ENCODE peak calls at places on chromosome 14, in six cellular contexts. T is H1, R is HCT116, I is A549, N is tibial nerve, Q is body of pancreas. F is an unnamed sample.

GRCh38 chr14:62661818-62662217 is 383.4 kb downstream of the KCNH5 start:
- DNase-seq in T (no peak), R (no peak), Q (no peak), N (no peak), I (no peak), F (no peak)

GRCh38 chr14:51969852-51970251 is 19.5 kb upstream of the RTRAF start:
- DNase-seq in T (no peak), R (no peak), Q (no peak), I (no peak), N (no peak), F (no peak)

GRCh38 chr14:94665121-94665520 is 52.9 kb downstream of the SERPINA3 start:
- DNase-seq in R (no peak), N (no peak), T (no peak), I (peak; percentile 10), Q (no peak), F (no peak)

GRCh38 chr14:33949051-33950037 is 1.5 kb downstream of the EGLN3 start:
- DNase-seq in Q (no peak), N (no peak), R (no peak), T (no peak), I (no peak), F (no peak)

GRCh38 chr14:69505338-69506240 is 21.1 kb downstream of the PLEKHD1 start:
- DNase-seq in Q (no peak), I (no peak), T (no peak), R (peak; percentile 43), N (no peak), F (no peak)

GRCh38 chr14:93533864-93534263 is 103.1 kb downstream of the UNC79 start:
- DNase-seq in T (no peak), Q (no peak), N (no peak), I (no peak), R (no peak), F (no peak)

GRCh38 chr14:77641534-77642341 is 25.3 kb upstream of the SPTLC2 start:
- DNase-seq in Q (peak; percentile 68), N (peak; percentile 68), R (no peak), T (no peak), I (peak; percentile 27), F (peak; percentile 85)

GRCh38 chr14:78509516-78509915 is 339.3 kb downstream of the NRXN3 start:
- DNase-seq in Q (no peak), I (no peak), R (no peak), N (no peak), T (no peak), F (no peak)

GRCh38 chr14:99605299-99605961 is 1.4 kb upstream of the CCDC85C start:
- DNase-seq in T (no peak), I (peak; percentile 51), N (no peak), R (peak; percentile 29), Q (peak; percentile 75), F (peak; percentile 60)

GRCh38 chr14:53953828-53954550 is 2.6 kb downstream of the BMP4 start:
- DNase-seq in N (no peak), I (peak; percentile 32), Q (peak; percentile 44), T (no peak), R (no peak), F (peak; percentile 43)

GRCh38 chr14:85766295-85766694 is 236.4 kb downstream of the FLRT2 start:
- DNase-seq in Q (no peak), R (no peak), N (no peak), T (no peak), I (no peak), F (no peak)

GRCh38 chr14:73233564-73233963 is 3.7 kb upstream of the PAPLN start:
- DNase-seq in I (no peak), Q (no peak), T (no peak), N (no peak), R (no peak), F (no peak)

GRCh38 chr14:93941293-93941910 is 14.3 kb downstream of the FAM181A start:
- DNase-seq in R (no peak), I (no peak), N (no peak), Q (peak; percentile 88), T (no peak), F (peak; percentile 4)

GRCh38 chr14:23237772-23238594 is at the start of gene RNF212B:
- DNase-seq in I (peak; percentile 79), Q (peak; percentile 100), N (peak; percentile 76), T (peak; percentile 64), R (peak; percentile 44), F (peak; percentile 82)

GRCh38 chr14:22824711-22825359 is 4.9 kb upstream of the MRPL52 start:
- DNase-seq in Q (no peak), I (peak; percentile 81), R (peak; percentile 53), N (no peak), T (no peak), F (no peak)

GRCh38 chr14:91893659-91894058 is 26.3 kb upstream of the TC2N start:
- DNase-seq in N (no peak), R (no peak), Q (no peak), I (no peak), T (no peak), F (no peak)

GRCh38 chr14:99951085-99951484 is 114.1 kb upstream of the EVL start:
- DNase-seq in Q (no peak), I (no peak), R (no peak), N (no peak), T (no peak), F (no peak)

GRCh38 chr14:103733651-103734050 is 18.0 kb downstream of the ZFYVE21 start:
- DNase-seq in R (no peak), N (no peak), T (no peak), I (no peak), Q (no peak), F (no peak)

GRCh38 chr14:92430686-92431085 is 82.9 kb upstream of the RIN3 start:
- DNase-seq in R (no peak), I (no peak), Q (no peak), N (no peak), T (no peak), F (no peak)

GRCh38 chr14:98070521-98070920 is 1201.5 kb downstream of the BCL11B start:
- DNase-seq in R (no peak), T (no peak), Q (no peak), I (no peak), N (no peak), F (no peak)

GRCh38 chr14:94009767-94010166 is 12.7 kb downstream of the CCDC197 start:
- DNase-seq in T (no peak), N (no peak), Q (no peak), I (no peak), R (no peak), F (no peak)

GRCh38 chr14:57212919-57213318 is 55.8 kb downstream of the EXOC5 start:
- DNase-seq in I (no peak), R (no peak), N (no peak), Q (no peak), T (no peak), F (no peak)

GRCh38 chr14:88554458-88555286 is at the start of gene PTPN21:
- DNase-seq in I (peak; percentile 79), R (no peak), N (peak; percentile 57), T (no peak), Q (peak; percentile 86), F (peak; percentile 88)
- TF ChIP-seq POLR2A in I (peak; percentile 36), R (peak; percentile 27), N (peak; percentile 63), T (no peak), Q (peak; percentile 66), F (peak; percentile 66)

GRCh38 chr14:101228949-101229541 is 325.5 kb upstream of the RTL1 start:
- DNase-seq in Q (no peak), R (no peak), T (no peak), N (no peak), I (peak; percentile 58), F (no peak)
- H3K4me1 ChIP-seq in Q (no peaks in the 10 kb centered on the region), R (no peaks in the 10 kb centered on the region), T (peaks cover 4% of the 10 kb centered on the region), N (no peaks in the 10 kb centered on the region), I (peaks cover 13% of the 10 kb centered on the region), F (no peaks in the 10 kb centered on the region)

GRCh38 chr14:21476925-21477681 is at the start of the genes RAB2B and TOX4:
- DNase-seq in I (peak; percentile 99), Q (peak; percentile 97), N (peak; percentile 88), R (peak; percentile 97), T (peak; percentile 95), F (peak; percentile 97)

GRCh38 chr14:21475767-21476525 is 813 bp downstream of the RAB2B start:
- DNase-seq in I (no peak), Q (no peak), R (peak; percentile 18), N (no peak), T (no peak), F (no peak)

DNA sequence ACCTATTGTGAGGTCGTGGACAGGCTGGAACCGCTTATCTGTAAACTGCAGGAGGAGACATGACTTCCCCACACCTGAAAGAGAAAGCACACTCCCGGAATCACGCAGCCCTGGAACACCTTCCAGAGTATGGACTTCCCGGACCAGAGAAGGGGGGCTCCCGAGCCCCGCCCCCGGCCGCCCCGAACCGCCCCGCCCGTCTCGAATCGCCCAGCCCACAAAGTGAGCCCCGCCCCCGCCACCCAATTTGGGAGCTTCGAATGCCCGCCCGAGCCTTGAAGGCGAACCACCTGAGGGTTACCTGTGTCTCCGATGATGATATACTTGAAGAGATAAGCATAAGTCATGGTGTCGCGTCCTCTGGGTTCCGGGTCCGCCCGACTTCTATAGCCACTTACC is 234 bp downstream of the RAB2B start:
- DNase-seq in R (no peak), Q (peak; percentile 93), T (no peak), N (peak; percentile 69), I (no peak), F (peak; percentile 90)
- TF ChIP-seq POLR2A in R (no peak), Q (no peak), T (peak; percentile 60), N (no peak), I (peak; percentile 42), F (no peak)

DNA sequence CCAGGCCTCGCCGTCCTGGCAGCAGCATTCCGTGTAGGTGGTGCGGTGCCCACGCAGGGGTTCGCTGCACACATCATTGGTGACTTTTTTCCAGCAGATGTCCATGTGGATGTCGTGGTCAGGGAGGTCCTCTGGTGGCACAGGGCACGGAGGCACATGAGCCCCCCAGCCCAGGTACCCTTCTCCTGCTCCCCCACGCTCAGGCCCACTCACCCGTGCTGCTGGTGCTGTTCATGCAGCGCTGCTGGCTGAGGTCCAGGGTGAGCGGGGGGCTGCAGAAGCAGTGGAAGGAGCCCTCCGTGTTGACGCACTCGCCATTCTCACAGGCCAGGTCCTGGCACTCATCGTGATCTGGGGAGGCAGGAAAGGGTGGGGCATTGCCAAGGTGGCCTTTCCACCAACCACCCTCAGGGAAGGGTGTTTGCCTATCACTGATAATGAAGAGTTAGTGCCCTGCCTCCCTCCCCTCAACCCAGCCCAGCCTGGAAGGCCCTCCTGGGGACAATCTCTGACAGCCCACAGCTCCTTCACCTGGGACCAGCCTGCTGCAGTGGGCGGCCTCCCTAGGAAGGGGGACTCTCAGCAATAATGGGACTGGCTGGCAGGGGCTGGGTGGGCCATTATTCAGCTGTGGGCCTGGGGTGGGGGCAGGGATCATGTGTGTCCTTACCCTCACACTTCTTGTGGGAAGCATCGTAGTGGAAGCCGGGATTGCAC is 9.8 kb downstream of the ISCA2 start:
- DNase-seq in Q (no peak), I (no peak), N (no peak), R (no peak), T (no peak), F (no peak)
- H3K4me1 ChIP-seq in Q (no peaks in the 10 kb centered on the region), I (peaks cover 12% of the 10 kb centered on the region), N (peaks cover 24% of the 10 kb centered on the region), R (no peaks in the 10 kb centered on the region), T (peaks cover 14% of the 10 kb centered on the region), F (no peaks in the 10 kb centered on the region)

DNA sequence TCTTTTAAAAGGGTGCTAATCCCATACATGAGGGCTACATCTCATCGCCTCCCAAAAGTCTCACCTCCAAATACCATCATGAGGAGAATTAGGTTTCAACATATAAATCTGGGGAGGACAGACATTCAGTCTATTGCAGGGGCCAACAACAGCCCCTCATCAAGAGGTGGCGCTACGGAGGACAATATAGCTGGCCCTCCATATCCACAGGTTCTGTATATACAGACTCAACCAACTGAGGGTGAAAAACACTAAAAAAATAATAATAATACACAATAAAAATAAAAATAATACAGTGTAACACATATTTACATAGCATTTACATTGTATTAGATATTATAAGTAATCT is 19.1 kb upstream of the PCNX1 start:
- DNase-seq in I (no peak), Q (no peak), N (no peak), R (no peak), T (no peak), F (no peak)
- TF ChIP-seq POLR2A in I (no peak), Q (no peak), N (no peak), R (no peak), T (no peak), F (no peak)